ENCODE peak calls at places on chromosomes 5 and 9, in five cellular contexts. F, X, D, Z and O are unnamed samples.

GRCh38 chr9:133306242-133307194 is 29.5 kb downstream of the SURF6 start:
- DNase-seq in F (no peak), X (no peak), D (no peak), Z (peak; percentile 61), O (no peak)

GRCh38 chr5:158165647-158166046 is 306.7 kb upstream of the CLINT1 start:
- DNase-seq in F (no peak), X (no peak), D (no peak), Z (no peak), O (no peak)

GRCh38 chr9:106921341-106921899 is 58.5 kb downstream of the ZNF462 start:
- DNase-seq in F (no peak), X (peak; percentile 21), D (no peak), Z (peak; percentile 20), O (no peak)

GRCh38 chr9:70427161-70427945 is 12.9 kb upstream of the KLF9 start:
- DNase-seq in F (no peak), X (peak; percentile 26), D (no peak), Z (no peak), O (no peak)

GRCh38 chr9:36817160-36817834 is 216.8 kb downstream of the PAX5 start:
- DNase-seq in F (no peak), X (no peak), D (no peak), Z (no peak), O (no peak)

GRCh38 chr5:137313526-137314175 is 185.5 kb downstream of the SPOCK1 start:
- DNase-seq in F (no peak), X (no peak), D (no peak), Z (no peak), O (no peak)

GRCh38 chr5:6431214-6432195 is 17.2 kb upstream of the UBE2QL1 start:
- DNase-seq in F (no peak), X (no peak), D (no peak), Z (no peak), O (no peak)

GRCh38 chr5:132747693-132748440 is 641 bp downstream of the CCNI2 start:
- DNase-seq in F (peak; percentile 82), X (no peak), D (peak; percentile 61), Z (no peak), O (peak; percentile 60)

GRCh38 chr5:137778772-137779564 is 24.8 kb upstream of the HNRNPA0 start:
- DNase-seq in F (peak; percentile 16), X (peak; percentile 62), D (no peak), Z (peak; percentile 70), O (no peak)

GRCh38 chr5:131324311-131324710 is 60.5 kb downstream of the CDC42SE2 start:
- DNase-seq in F (no peak), X (peak; percentile 44), D (no peak), Z (no peak), O (no peak)

GRCh38 chr5:168480601-168481000 is 5.7 kb upstream of the RARS1 start:
- DNase-seq in F (no peak), X (no peak), D (no peak), Z (no peak), O (no peak)

GRCh38 chr9:82242285-82242963 is 253.9 kb downstream of the SPATA31D1 start:
- DNase-seq in F (no peak), X (no peak), D (peak; percentile 17), Z (no peak), O (no peak)

GRCh38 chr5:43193171-43193951 is 1.3 kb downstream of the NIM1K start:
- DNase-seq in F (peak; percentile 61), X (peak; percentile 56), D (no peak), Z (peak; percentile 31), O (no peak)

GRCh38 chr9:131420913-131421312 is 27.0 kb downstream of the PRRC2B start:
- DNase-seq in F (peak; percentile 54), X (no peak), D (no peak), Z (no peak), O (no peak)